ENCODE peak calls at places on chromosomes 5 and 9, in seven cellular contexts. X is osteocyte; A is CD8-positive, alpha-beta T cell; D is MCF 10A; N is endothelial cell; Y is cardiac muscle cell; V is fibroblast of lung. O is an unnamed sample.

GRCh38 chr5:173590436-173591299 is 25.8 kb downstream of the BOD1 start:
- DNase-seq in D (no peak), X (no peak), A (no peak), Y (no peak), N (no peak), V (no peak), O (no peak)

GRCh38 chr5:113053614-113054013 is 77.0 kb downstream of the DCP2 start:
- DNase-seq in V (peak), A (no peak), X (no peak), D (no peak), N (no peak), Y (peak), O (no peak)

GRCh38 chr5:82100303-82101077 is 128.7 kb downstream of the ATG10 start:
- DNase-seq in X (no peak), D (no peak), A (no peak), N (no peak), V (peak), Y (no peak), O (peak)

GRCh38 chr9:19085295-19085694 is 17.4 kb downstream of the HAUS6 start:
- DNase-seq in V (no peak), A (no peak), X (no peak), Y (peak), N (no peak), D (peak), O (peak)

GRCh38 chr5:167982-168660 is 23.2 kb upstream of the LRRC14B start:
- DNase-seq in X (no peak), A (no peak), V (peak), N (no peak), Y (peak), D (peak), O (no peak)

GRCh38 chr5:14908195-14908594 is 36.6 kb upstream of the ANKH start:
- DNase-seq in X (no peak), Y (peak), D (peak), A (no peak), V (peak), N (no peak), O (no peak)

GRCh38 chr5:134864707-134865106 is 9.5 kb upstream of the TXNDC15 start:
- DNase-seq in N (no peak), A (no peak), D (no peak), V (no peak), X (no peak), Y (no peak), O (no peak)

GRCh38 chr5:55123365-55123764 is 20.9 kb downstream of the GZMA start:
- DNase-seq in N (no peak), V (no peak), X (no peak), Y (no peak), A (no peak), D (no peak), O (no peak)

GRCh38 chr5:23446436-23446835 is 61.0 kb upstream of the PRDM9 start:
- DNase-seq in X (no peak), V (peak), D (peak), A (no peak), N (no peak), Y (peak), O (no peak)

GRCh38 chr9:96071245-96072124 is 196.0 kb downstream of the ERCC6L2 start:
- DNase-seq in X (no peak), D (peak), V (peak), A (no peak), N (peak), Y (peak), O (peak)

GRCh38 chr5:150114102-150114641 is 27.8 kb upstream of the CSF1R start:
- DNase-seq in D (no peak), V (no peak), X (peak), Y (no peak), N (no peak), A (no peak), O (no peak)

GRCh38 chr5:99191181-99191775 is 262.5 kb upstream of the CHD1 start:
- DNase-seq in Y (no peak), D (no peak), V (peak), X (no peak), N (no peak), A (no peak), O (no peak)

GRCh38 chr9:134492281-134492691 is 149.3 kb upstream of the COL5A1 start:
- DNase-seq in N (no peak), Y (peak), D (no peak), V (peak), A (no peak), X (no peak), O (no peak)

GRCh38 chr5:9888517-9888916 is 258.4 kb upstream of the TAS2R1 start:
- DNase-seq in N (no peak), V (peak), Y (peak), A (no peak), D (peak), X (no peak), O (no peak)

GRCh38 chr5:66993448-66993847 is 203.2 kb downstream of the CD180 start:
- DNase-seq in N (no peak), V (no peak), X (no peak), Y (no peak), A (no peak), D (no peak), O (no peak)

GRCh38 chr9:14769235-14769580 is 46.7 kb upstream of the CER1 start:
- DNase-seq in X (no peak), V (peak), A (no peak), D (peak), N (peak), Y (peak), O (no peak)

GRCh38 chr9:17519761-17520160 is 59.1 kb upstream of the SH3GL2 start:
- DNase-seq in X (no peak), Y (peak), V (no peak), A (no peak), D (no peak), N (no peak), O (no peak)

GRCh38 chr9:17520264-17521058 is 58.4 kb upstream of the SH3GL2 start:
- DNase-seq in N (no peak), Y (no peak), D (no peak), A (no peak), V (no peak), X (no peak), O (no peak)

DNA sequence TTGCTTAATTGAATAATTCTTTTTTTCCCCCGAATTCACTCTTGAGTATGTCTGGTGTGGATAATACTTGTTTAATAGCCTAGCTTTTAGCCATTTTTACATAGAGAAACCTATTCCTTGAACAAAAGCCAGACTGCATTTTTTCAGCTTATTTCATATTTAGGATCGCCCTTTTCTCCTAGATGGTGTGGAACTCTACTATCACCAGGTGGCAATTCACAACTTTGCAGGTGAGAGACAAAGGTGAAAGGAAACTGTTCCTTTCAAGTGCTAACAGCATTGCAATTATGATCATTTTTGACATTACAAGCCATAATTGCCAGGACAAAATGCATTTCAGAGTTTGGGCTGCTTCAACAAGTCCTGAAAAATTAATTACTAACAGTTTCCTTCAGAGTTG is 57.4 kb upstream of the SH3GL2 start:
- DNase-seq in N (no peak), A (no peak), D (no peak), Y (no peak), X (no peak), V (no peak), O (no peak)
- TF ChIP-seq CTCF in N (no peak), A (no peak), D (no peak), Y (no peak), X (no peak), V (no peak), O (no peak)

GRCh38 chr5:3590967-3591900 is 4.4 kb upstream of the IRX1 start:
- DNase-seq in V (no peak), A (no peak), X (no peak), D (no peak), Y (no peak), N (no peak), O (no peak)
- TF ChIP-seq CTCF in V (no peak), A (no peak), X (no peak), D (no peak), Y (no peak), N (no peak), O (no peak)

GRCh38 chr5:27041372-27041771 is 3.0 kb upstream of the CDH9 start:
- DNase-seq in A (no peak), V (no peak), D (no peak), X (no peak), Y (no peak), N (no peak), O (no peak)

GRCh38 chr5:27034531-27034930 is 3.9 kb downstream of the CDH9 start:
- DNase-seq in Y (no peak), D (no peak), X (no peak), A (no peak), N (no peak), V (no peak), O (no peak)

GRCh38 chr5:27038476-27038875 is at the start of gene CDH9:
- DNase-seq in Y (peak), V (no peak), D (no peak), N (peak), X (no peak), A (no peak), O (no peak)
- TF ChIP-seq CTCF in Y (peak), V (no peak), D (no peak), N (no peak), X (no peak), A (no peak), O (no peak)

DNA sequence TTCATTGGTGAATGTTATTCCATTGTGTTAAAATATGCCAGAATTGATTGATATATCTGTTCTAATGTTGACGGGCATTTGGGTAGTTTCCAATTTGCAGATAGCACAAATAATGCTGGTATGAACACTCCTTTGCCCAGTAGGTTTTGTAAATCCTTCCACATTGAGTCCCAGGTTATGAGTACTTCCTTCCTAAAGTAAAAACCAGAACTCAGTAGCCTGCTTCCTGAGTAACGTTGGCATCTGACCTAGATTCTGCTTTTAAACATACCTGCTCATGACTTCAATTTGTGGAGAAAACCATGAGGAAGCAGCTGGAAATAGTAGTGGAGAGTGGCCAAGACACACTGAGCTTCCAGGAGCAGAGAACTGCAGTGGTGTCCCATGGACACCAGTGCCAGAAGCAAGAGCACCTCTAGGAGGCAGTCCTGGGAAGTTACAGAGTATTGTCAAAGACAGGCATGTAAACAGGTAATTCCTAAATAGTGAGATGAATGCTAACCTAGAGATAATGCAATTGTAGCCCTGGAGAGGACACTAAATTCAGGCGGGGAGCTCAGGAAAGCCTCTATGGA is 24.3 kb upstream of the RASGRF2 start:
- DNase-seq in Y (no peak), D (peak), X (no peak), V (no peak), N (no peak), A (no peak), O (no peak)
- TF ChIP-seq CTCF in Y (no peak), D (no peak), X (no peak), V (peak), N (no peak), A (no peak), O (peak)

GRCh38 chr5:52947851-52948250 is 41.3 kb upstream of the ITGA2 start:
- DNase-seq in X (no peak), Y (no peak), V (peak), A (no peak), D (no peak), N (no peak), O (no peak)

GRCh38 chr5:52947208-52947607 is 41.9 kb upstream of the ITGA2 start:
- DNase-seq in X (no peak), V (peak), N (no peak), D (no peak), A (no peak), Y (no peak), O (no peak)

GRCh38 chr5:52945040-52945439 is 44.1 kb upstream of the ITGA2 start:
- DNase-seq in X (no peak), V (no peak), Y (no peak), A (no peak), N (no peak), D (no peak), O (no peak)

GRCh38 chr5:52943808-52944207 is 45.3 kb upstream of the ITGA2 start:
- DNase-seq in N (no peak), V (no peak), D (no peak), Y (no peak), A (no peak), X (no peak), O (no peak)

GRCh38 chr5:52943285-52943684 is 45.9 kb upstream of the ITGA2 start:
- DNase-seq in X (no peak), Y (no peak), N (no peak), V (no peak), D (no peak), A (no peak), O (peak)
- TF ChIP-seq CTCF in X (no peak), Y (peak), N (no peak), V (peak), D (peak), A (no peak), O (peak)

GRCh38 chr9:123069010-123069481 is 35.6 kb downstream of the GPR21 start:
- DNase-seq in X (no peak), D (peak), Y (peak), V (peak), N (no peak), A (no peak), O (no peak)

GRCh38 chr9:123073441-123073840 is 40.0 kb downstream of the GPR21 start:
- DNase-seq in V (no peak), N (no peak), D (no peak), X (no peak), A (no peak), Y (no peak), O (no peak)

GRCh38 chr9:123073991-123074422 is 40.5 kb downstream of the GPR21 start:
- DNase-seq in N (no peak), V (peak), Y (peak), D (no peak), X (no peak), A (no peak), O (no peak)

GRCh38 chr9:123072407-123072995 is 39.0 kb downstream of the GPR21 start:
- DNase-seq in A (no peak), V (no peak), Y (no peak), N (no peak), D (no peak), X (no peak), O (no peak)

DNA sequence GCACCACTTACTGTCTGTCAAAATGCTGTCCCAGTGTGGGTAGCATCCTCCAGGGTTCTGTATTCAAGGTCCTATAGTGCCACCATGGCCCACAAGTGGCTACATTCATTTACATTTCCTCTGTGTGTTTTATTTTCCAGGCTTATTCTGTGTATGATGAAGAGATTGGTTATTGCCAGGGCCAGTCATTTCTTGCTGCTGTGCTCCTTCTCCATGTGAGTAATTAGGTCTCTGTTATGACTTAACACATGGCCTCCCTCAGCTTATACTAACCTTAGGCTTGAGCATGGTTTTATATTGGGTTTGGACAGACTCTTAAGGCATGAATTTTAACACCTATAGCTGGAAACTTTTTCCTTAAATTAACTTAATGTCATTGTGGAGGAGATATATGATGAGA is 36.7 kb downstream of the GPR21 start:
- DNase-seq in V (no peak), N (no peak), Y (no peak), D (no peak), X (no peak), A (no peak), O (no peak)
- TF ChIP-seq CTCF in V (no peak), N (no peak), Y (no peak), D (no peak), X (no peak), A (no peak), O (no peak)